ENCODE peak calls at places on chromosomes 1 and 21, in eight cellular contexts. S, F, A, K, O, G, J and Q are unnamed samples.

GRCh38 chr1:8351693-8352470 is 34.0 kb downstream of the SLC45A1 start:
- DNase-seq in S (no peak), F (no peak), A (peak; percentile 71), K (no peak), O (peak; percentile 34), G (peak; percentile 18), J (no peak), Q (no peak)

GRCh38 chr1:22096036-22096435 is 43.5 kb downstream of the CDC42 start:
- DNase-seq in S (no peak), F (no peak), A (no peak), K (no peak), O (no peak), G (no peak), J (no peak), Q (no peak)

GRCh38 chr1:213327318-213327667 is 276.3 kb downstream of the RPS6KC1 start:
- DNase-seq in S (no peak), F (no peak), A (no peak), K (no peak), O (no peak), G (no peak), J (peak; percentile 89), Q (no peak)

GRCh38 chr1:117657031-117657430 is 51.2 kb downstream of the TENT5C start:
- DNase-seq in S (no peak), F (no peak), A (no peak), K (no peak), O (no peak), G (no peak), J (peak; percentile 82), Q (no peak)

GRCh38 chr1:182761396-182762395 is 27.9 kb upstream of the NPL start:
- DNase-seq in S (no peak), F (no peak), A (no peak), K (no peak), O (no peak), G (no peak), J (peak; percentile 17), Q (no peak)

GRCh38 chr1:8396912-8397406 is 79.0 kb downstream of the SLC45A1 start:
- DNase-seq in S (no peak), F (no peak), A (no peak), K (no peak), O (peak; percentile 55), G (peak; percentile 20), J (peak; percentile 100), Q (no peak)

GRCh38 chr1:243266231-243266630 is 10.4 kb downstream of the SDCCAG8 start:
- DNase-seq in S (no peak), F (no peak), A (no peak), K (no peak), O (no peak), G (no peak), J (no peak), Q (no peak)

GRCh38 chr21:45749974-45750373 is 106.4 kb downstream of the PCBP3 start:
- DNase-seq in S (no peak), F (no peak), A (no peak), K (no peak), O (no peak), G (no peak), J (no peak), Q (no peak)

GRCh38 chr1:13960376-13960987 is 260.5 kb downstream of the PRDM2 start:
- DNase-seq in S (peak; percentile 19), F (peak; percentile 77), A (peak; percentile 77), K (peak; percentile 92), O (peak; percentile 60), G (peak; percentile 73), J (peak; percentile 41), Q (no peak)

GRCh38 chr1:204684551-204685235 is 845 bp downstream of the LRRN2 start:
- DNase-seq in S (no peak), F (no peak), A (no peak), K (no peak), O (peak; percentile 21), G (no peak), J (no peak), Q (no peak)

GRCh38 chr1:200901796-200902444 is 7.2 kb downstream of the INAVA start:
- DNase-seq in S (no peak), F (no peak), A (no peak), K (no peak), O (no peak), G (no peak), J (no peak), Q (no peak)

GRCh38 chr21:42094811-42095210 is 23.7 kb downstream of the UMODL1 start:
- DNase-seq in S (no peak), F (no peak), A (no peak), K (no peak), O (no peak), G (no peak), J (no peak), Q (no peak)

GRCh38 chr1:65882091-65882490 is 89.4 kb downstream of the PDE4B start:
- DNase-seq in S (no peak), F (no peak), A (no peak), K (no peak), O (no peak), G (no peak), J (peak; percentile 42), Q (no peak)

GRCh38 chr1:154154534-154155181 is at the start of gene NUP210L:
- DNase-seq in S (no peak), F (no peak), A (no peak), K (peak; percentile 54), O (peak; percentile 59), G (no peak), J (no peak), Q (no peak)

GRCh38 chr1:98078586-98078985 is 157.8 kb upstream of the DPYD start:
- DNase-seq in S (no peak), F (no peak), A (no peak), K (no peak), O (no peak), G (no peak), J (no peak), Q (no peak)

GRCh38 chr1:63928197-63929105 is 154.6 kb downstream of the ROR1 start:
- DNase-seq in S (no peak), F (no peak), A (no peak), K (no peak), O (no peak), G (no peak), J (no peak), Q (no peak)

GRCh38 chr1:159900086-159900680 is at the start of gene CFAP45:
- DNase-seq in S (no peak), F (no peak), A (peak; percentile 83), K (no peak), O (peak; percentile 63), G (no peak), J (peak; percentile 61), Q (peak; percentile 79)

GRCh38 chr1:151701515-151701914 is 15.1 kb downstream of the CELF3 start:
- DNase-seq in S (no peak), F (no peak), A (no peak), K (no peak), O (no peak), G (no peak), J (no peak), Q (no peak)

GRCh38 chr1:8025671-8026144 is 401 bp downstream of the ERRFI1 start:
- DNase-seq in S (no peak), F (no peak), A (no peak), K (no peak), O (no peak), G (peak; percentile 7), J (no peak), Q (no peak)

GRCh38 chr1:228867951-228868730 is 132.9 kb downstream of the RHOU start:
- DNase-seq in S (no peak), F (no peak), A (no peak), K (no peak), O (no peak), G (no peak), J (no peak), Q (peak; percentile 80)

GRCh38 chr21:15774590-15774989 is 44.8 kb downstream of the USP25 start:
- DNase-seq in S (no peak), F (no peak), A (no peak), K (no peak), O (no peak), G (no peak), J (peak; percentile 71), Q (no peak)

GRCh38 chr1:91080650-91081049 is 58.8 kb upstream of the ZNF644 start:
- DNase-seq in S (no peak), F (no peak), A (no peak), K (no peak), O (no peak), G (no peak), J (peak; percentile 44), Q (no peak)

GRCh38 chr1:201353186-201353940 is 24.1 kb downstream of the TNNT2 start:
- DNase-seq in S (no peak), F (no peak), A (no peak), K (no peak), O (no peak), G (no peak), J (no peak), Q (no peak)

GRCh38 chr1:9164919-9165318 is 36.0 kb upstream of the GPR157 start:
- DNase-seq in S (no peak), F (no peak), A (no peak), K (no peak), O (no peak), G (no peak), J (no peak), Q (no peak)

GRCh38 chr1:147605591-147605990 is 64.3 kb downstream of the BCL9 start:
- DNase-seq in S (no peak), F (no peak), A (no peak), K (no peak), O (no peak), G (no peak), J (peak; percentile 25), Q (no peak)

GRCh38 chr1:221994939-221995338 is 253.1 kb upstream of the DUSP10 start:
- DNase-seq in S (no peak), F (no peak), A (no peak), K (no peak), O (no peak), G (no peak), J (peak; percentile 84), Q (no peak)

GRCh38 chr1:179141592-179142244 is 59.8 kb downstream of the TOR3A start:
- DNase-seq in S (no peak), F (no peak), A (no peak), K (no peak), O (no peak), G (peak; percentile 30), J (peak; percentile 80), Q (no peak)

GRCh38 chr1:186987769-186988168 is 159.0 kb downstream of the PLA2G4A start:
- DNase-seq in S (no peak), F (no peak), A (no peak), K (no peak), O (no peak), G (no peak), J (no peak), Q (no peak)

GRCh38 chr1:81424056-81424455 is 376.7 kb upstream of the ADGRL2 start:
- DNase-seq in S (peak; percentile 39), F (no peak), A (no peak), K (no peak), O (no peak), G (no peak), J (peak; percentile 35), Q (no peak)

GRCh38 chr1:7229186-7229585 is 443.9 kb downstream of the CAMTA1 start:
- DNase-seq in S (no peak), F (no peak), A (no peak), K (no peak), O (no peak), G (no peak), J (no peak), Q (no peak)

GRCh38 chr1:61282387-61282786 is 200.0 kb downstream of the NFIA start:
- DNase-seq in S (no peak), F (no peak), A (no peak), K (no peak), O (no peak), G (no peak), J (peak; percentile 3), Q (no peak)

GRCh38 chr1:246608616-246609376 is 42.5 kb downstream of the CNST start:
- DNase-seq in S (no peak), F (no peak), A (no peak), K (peak; percentile 52), O (peak; percentile 59), G (peak; percentile 50), J (peak; percentile 86), Q (no peak)

GRCh38 chr1:112634367-112634766 is 14.7 kb downstream of the CAPZA1 start:
- DNase-seq in S (no peak), F (no peak), A (no peak), K (no peak), O (no peak), G (no peak), J (no peak), Q (no peak)